ENCODE peak calls at places on chromosome 15, in eight cellular contexts. One of them, this sample, is unnamed.

GRCh38 chr15:63041982-63042878 is at the start of gene TPM1:
- DNase-seq in neural progenitor cell: peak; percentile 95
- DNase-seq in upper lobe of left lung: peak; percentile 50
- DNase-seq in upper lobe of right lung: peak; percentile 85
- DNase-seq in lung: peak; percentile 74
- DNase-seq in transverse colon: peak; percentile 82
- DNase-seq in ovary: peak; percentile 87
- DNase-seq in IMR-90: peak; percentile 93
- DNase-seq in this sample: no peak

GRCh38 chr15:94023520-94023919 is 207.8 kb upstream of the MCTP2 start:
- DNase-seq in neural progenitor cell: no peak
- DNase-seq in upper lobe of left lung: no peak
- DNase-seq in upper lobe of right lung: no peak
- DNase-seq in lung: no peak
- DNase-seq in transverse colon: no peak
- DNase-seq in ovary: no peak
- DNase-seq in IMR-90: no peak
- DNase-seq in this sample: no peak

GRCh38 chr15:25727867-25728600 is 135.1 kb downstream of the ATP10A start:
- DNase-seq in neural progenitor cell: no peak
- DNase-seq in upper lobe of left lung: no peak
- DNase-seq in upper lobe of right lung: no peak
- DNase-seq in lung: no peak
- DNase-seq in transverse colon: no peak
- DNase-seq in ovary: no peak
- DNase-seq in IMR-90: no peak
- DNase-seq in this sample: no peak

GRCh38 chr15:48060396-48060795 is 60.4 kb upstream of the SLC24A5 start:
- DNase-seq in neural progenitor cell: no peak
- DNase-seq in upper lobe of left lung: no peak
- DNase-seq in upper lobe of right lung: no peak
- DNase-seq in lung: no peak
- DNase-seq in transverse colon: no peak
- DNase-seq in ovary: no peak
- DNase-seq in IMR-90: no peak
- DNase-seq in this sample: no peak

GRCh38 chr15:63186065-63186464 is 3.3 kb upstream of the RAB8B start:
- DNase-seq in neural progenitor cell: no peak
- DNase-seq in upper lobe of left lung: no peak
- DNase-seq in upper lobe of right lung: no peak
- DNase-seq in lung: no peak
- DNase-seq in transverse colon: no peak
- DNase-seq in ovary: no peak
- DNase-seq in IMR-90: peak; percentile 84
- DNase-seq in this sample: no peak

GRCh38 chr15:69941931-69942471 is 155.7 kb downstream of the TLE3 start:
- DNase-seq in neural progenitor cell: no peak
- DNase-seq in upper lobe of left lung: no peak
- DNase-seq in upper lobe of right lung: no peak
- DNase-seq in lung: no peak
- DNase-seq in transverse colon: no peak
- DNase-seq in ovary: no peak
- DNase-seq in IMR-90: no peak
- DNase-seq in this sample: no peak

GRCh38 chr15:94843060-94843459 is 611.7 kb downstream of the MCTP2 start:
- DNase-seq in neural progenitor cell: no peak
- DNase-seq in upper lobe of left lung: no peak
- DNase-seq in upper lobe of right lung: no peak
- DNase-seq in lung: no peak
- DNase-seq in transverse colon: no peak
- DNase-seq in ovary: no peak
- DNase-seq in IMR-90: no peak
- DNase-seq in this sample: no peak

GRCh38 chr15:82648257-82649103 is 1.3 kb upstream of the CPEB1 start:
- DNase-seq in neural progenitor cell: peak; percentile 65
- DNase-seq in upper lobe of left lung: no peak
- DNase-seq in upper lobe of right lung: no peak
- DNase-seq in lung: no peak
- DNase-seq in transverse colon: no peak
- DNase-seq in ovary: peak; percentile 32
- DNase-seq in IMR-90: no peak
- DNase-seq in this sample: no peak

GRCh38 chr15:31328425-31328998 is 1.9 kb downstream of the KLF13 start:
- DNase-seq in neural progenitor cell: no peak
- DNase-seq in upper lobe of left lung: no peak
- DNase-seq in upper lobe of right lung: no peak
- DNase-seq in lung: no peak
- DNase-seq in transverse colon: no peak
- DNase-seq in ovary: no peak
- DNase-seq in IMR-90: peak; percentile 49
- DNase-seq in this sample: peak; percentile 85

GRCh38 chr15:35078221-35078915 is 6.7 kb downstream of the NANOGP8 start:
- DNase-seq in neural progenitor cell: peak; percentile 70
- DNase-seq in upper lobe of left lung: peak; percentile 49
- DNase-seq in upper lobe of right lung: no peak
- DNase-seq in lung: no peak
- DNase-seq in transverse colon: peak; percentile 14
- DNase-seq in ovary: no peak
- DNase-seq in IMR-90: peak; percentile 72
- DNase-seq in this sample: peak; percentile 11

GRCh38 chr15:78904599-78905358 is 32.1 kb downstream of the MORF4L1 start:
- DNase-seq in neural progenitor cell: no peak
- DNase-seq in upper lobe of left lung: no peak
- DNase-seq in upper lobe of right lung: no peak
- DNase-seq in lung: no peak
- DNase-seq in transverse colon: no peak
- DNase-seq in ovary: no peak
- DNase-seq in IMR-90: no peak
- DNase-seq in this sample: no peak

GRCh38 chr15:62419206-62419605 is 254.1 kb upstream of the C2CD4B start:
- DNase-seq in neural progenitor cell: no peak
- DNase-seq in upper lobe of left lung: no peak
- DNase-seq in upper lobe of right lung: no peak
- DNase-seq in lung: no peak
- DNase-seq in transverse colon: no peak
- DNase-seq in ovary: no peak
- DNase-seq in IMR-90: no peak
- DNase-seq in this sample: no peak

GRCh38 chr15:35705885-35706590 is 160.1 kb upstream of the DPH6 start:
- DNase-seq in neural progenitor cell: no peak
- DNase-seq in upper lobe of left lung: no peak
- DNase-seq in upper lobe of right lung: no peak
- DNase-seq in lung: no peak
- DNase-seq in transverse colon: no peak
- DNase-seq in ovary: no peak
- DNase-seq in IMR-90: peak; percentile 40
- DNase-seq in this sample: no peak

GRCh38 chr15:40762919-40763800 is 708 bp upstream of the GCHFR start:
- DNase-seq in neural progenitor cell: peak; percentile 49
- DNase-seq in upper lobe of left lung: peak; percentile 68
- DNase-seq in upper lobe of right lung: peak; percentile 90
- DNase-seq in lung: peak; percentile 78
- DNase-seq in transverse colon: peak; percentile 85
- DNase-seq in ovary: peak; percentile 80
- DNase-seq in IMR-90: peak; percentile 11
- DNase-seq in this sample: no peak

GRCh38 chr15:57505949-57506391 is 85.7 kb upstream of the MYZAP start:
- DNase-seq in neural progenitor cell: no peak
- DNase-seq in upper lobe of left lung: peak; percentile 88
- DNase-seq in upper lobe of right lung: peak; percentile 77
- DNase-seq in lung: peak; percentile 82
- DNase-seq in transverse colon: peak; percentile 72
- DNase-seq in ovary: no peak
- DNase-seq in IMR-90: no peak
- DNase-seq in this sample: no peak

GRCh38 chr15:57505056-57505713 is 86.5 kb upstream of the MYZAP start:
- DNase-seq in neural progenitor cell: no peak
- DNase-seq in upper lobe of left lung: peak; percentile 46
- DNase-seq in upper lobe of right lung: no peak
- DNase-seq in lung: no peak
- DNase-seq in transverse colon: no peak
- DNase-seq in ovary: no peak
- DNase-seq in IMR-90: no peak
- DNase-seq in this sample: no peak

GRCh38 chr15:57504599-57504940 is 87.1 kb upstream of the MYZAP start:
- DNase-seq in neural progenitor cell: no peak
- DNase-seq in upper lobe of left lung: no peak
- DNase-seq in upper lobe of right lung: no peak
- DNase-seq in lung: no peak
- DNase-seq in transverse colon: no peak
- DNase-seq in ovary: no peak
- DNase-seq in IMR-90: no peak
- DNase-seq in this sample: no peak

GRCh38 chr15:57507111-57507510 is 84.6 kb upstream of the MYZAP start:
- DNase-seq in neural progenitor cell: no peak
- DNase-seq in upper lobe of left lung: no peak
- DNase-seq in upper lobe of right lung: no peak
- DNase-seq in lung: no peak
- DNase-seq in transverse colon: no peak
- DNase-seq in ovary: no peak
- DNase-seq in IMR-90: no peak
- DNase-seq in this sample: no peak

GRCh38 chr15:57506422-57506821 is 85.3 kb upstream of the MYZAP start:
- DNase-seq in neural progenitor cell: peak; percentile 50
- DNase-seq in upper lobe of left lung: no peak
- DNase-seq in upper lobe of right lung: no peak
- DNase-seq in lung: no peak
- DNase-seq in transverse colon: no peak
- DNase-seq in ovary: no peak
- DNase-seq in IMR-90: no peak
- DNase-seq in this sample: no peak
- TF ChIP-seq CTCF in neural progenitor cell: peak; percentile 46
- TF ChIP-seq CTCF in upper lobe of left lung: no peak
- TF ChIP-seq CTCF in upper lobe of right lung: no peak
- TF ChIP-seq CTCF in lung: no peak
- TF ChIP-seq CTCF in transverse colon: no peak
- TF ChIP-seq CTCF in ovary: no peak
- TF ChIP-seq CTCF in IMR-90: no peak
- TF ChIP-seq CTCF in this sample: no peak

GRCh38 chr15:52018244-52018643 is 775 bp upstream of the MAPK6 start:
- DNase-seq in neural progenitor cell: no peak
- DNase-seq in upper lobe of left lung: no peak
- DNase-seq in upper lobe of right lung: no peak
- DNase-seq in lung: no peak
- DNase-seq in transverse colon: no peak
- DNase-seq in ovary: no peak
- DNase-seq in IMR-90: peak; percentile 91
- DNase-seq in this sample: no peak
- H3K4me3 ChIP-seq in neural progenitor cell: peak overlapping the region; percentile 62
- H3K4me3 ChIP-seq in upper lobe of left lung: no peak overlapping the region
- H3K4me3 ChIP-seq in upper lobe of right lung: peak overlapping the region; percentile 53
- H3K4me3 ChIP-seq in lung: no peak overlapping the region
- H3K4me3 ChIP-seq in transverse colon: no peak overlapping the region
- H3K4me3 ChIP-seq in ovary: no peak overlapping the region
- H3K4me3 ChIP-seq in IMR-90: no peak overlapping the region
- H3K4me3 ChIP-seq in this sample: peak overlapping the region; percentile 71

GRCh38 chr15:66617137-66618090 is 51.6 kb upstream of the LCTL start:
- DNase-seq in neural progenitor cell: no peak
- DNase-seq in upper lobe of left lung: peak; percentile 74
- DNase-seq in upper lobe of right lung: peak; percentile 86
- DNase-seq in lung: peak; percentile 68
- DNase-seq in transverse colon: peak; percentile 66
- DNase-seq in ovary: peak; percentile 55
- DNase-seq in IMR-90: peak; percentile 80
- DNase-seq in this sample: no peak
- H3K4me1 ChIP-seq in neural progenitor cell: peaks cover 27% of the 10 kb centered on the region
- H3K4me1 ChIP-seq in upper lobe of left lung: peaks cover 43% of the 10 kb centered on the region
- H3K4me1 ChIP-seq in upper lobe of right lung: peaks cover 63% of the 10 kb centered on the region
- H3K4me1 ChIP-seq in lung: peaks cover 25% of the 10 kb centered on the region
- H3K4me1 ChIP-seq in transverse colon: peaks cover 26% of the 10 kb centered on the region
- H3K4me1 ChIP-seq in ovary: peaks cover 11% of the 10 kb centered on the region
- H3K4me1 ChIP-seq in IMR-90: peaks cover 15% of the 10 kb centered on the region
- H3K4me1 ChIP-seq in this sample: peaks cover 7% of the 10 kb centered on the region

GRCh38 chr15:92385096-92385495 is 8.6 kb upstream of the ST8SIA2 start:
- DNase-seq in neural progenitor cell: no peak
- DNase-seq in upper lobe of left lung: no peak
- DNase-seq in upper lobe of right lung: no peak
- DNase-seq in lung: no peak
- DNase-seq in transverse colon: no peak
- DNase-seq in ovary: no peak
- DNase-seq in IMR-90: peak; percentile 1
- DNase-seq in this sample: no peak

GRCh38 chr15:92384391-92384790 is 9.3 kb upstream of the ST8SIA2 start:
- DNase-seq in neural progenitor cell: peak; percentile 45
- DNase-seq in upper lobe of left lung: no peak
- DNase-seq in upper lobe of right lung: no peak
- DNase-seq in lung: no peak
- DNase-seq in transverse colon: no peak
- DNase-seq in ovary: no peak
- DNase-seq in IMR-90: no peak
- DNase-seq in this sample: no peak

GRCh38 chr15:92383528-92384326 is 10.0 kb upstream of the ST8SIA2 start:
- DNase-seq in neural progenitor cell: peak; percentile 72
- DNase-seq in upper lobe of left lung: no peak
- DNase-seq in upper lobe of right lung: no peak
- DNase-seq in lung: no peak
- DNase-seq in transverse colon: no peak
- DNase-seq in ovary: no peak
- DNase-seq in IMR-90: peak; percentile 3
- DNase-seq in this sample: no peak
- TF ChIP-seq CTCF in neural progenitor cell: peak; percentile 94
- TF ChIP-seq CTCF in upper lobe of left lung: peak; percentile 25
- TF ChIP-seq CTCF in upper lobe of right lung: peak; percentile 46
- TF ChIP-seq CTCF in lung: no peak
- TF ChIP-seq CTCF in transverse colon: no peak
- TF ChIP-seq CTCF in ovary: no peak
- TF ChIP-seq CTCF in IMR-90: peak; percentile 44
- TF ChIP-seq CTCF in this sample: peak; percentile 21

GRCh38 chr15:44296625-44297524 is 8.4 kb downstream of the GOLM2 start:
- DNase-seq in neural progenitor cell: no peak
- DNase-seq in upper lobe of left lung: no peak
- DNase-seq in upper lobe of right lung: no peak
- DNase-seq in lung: no peak
- DNase-seq in transverse colon: peak; percentile 43
- DNase-seq in ovary: no peak
- DNase-seq in IMR-90: peak; percentile 78
- DNase-seq in this sample: no peak
- H3K4me3 ChIP-seq in neural progenitor cell: no peak overlapping the region
- H3K4me3 ChIP-seq in upper lobe of left lung: no peak overlapping the region
- H3K4me3 ChIP-seq in upper lobe of right lung: no peak overlapping the region
- H3K4me3 ChIP-seq in lung: no peak overlapping the region
- H3K4me3 ChIP-seq in transverse colon: no peak overlapping the region
- H3K4me3 ChIP-seq in ovary: no peak overlapping the region
- H3K4me3 ChIP-seq in IMR-90: no peak overlapping the region
- H3K4me3 ChIP-seq in this sample: no peak overlapping the region

GRCh38 chr15:74795961-74796625 is 14.2 kb downstream of the CSK start:
- DNase-seq in neural progenitor cell: no peak
- DNase-seq in upper lobe of left lung: no peak
- DNase-seq in upper lobe of right lung: no peak
- DNase-seq in lung: no peak
- DNase-seq in transverse colon: no peak
- DNase-seq in ovary: no peak
- DNase-seq in IMR-90: no peak
- DNase-seq in this sample: no peak
- H3K4me1 ChIP-seq in neural progenitor cell: peaks cover 8% of the 10 kb centered on the region
- H3K4me1 ChIP-seq in upper lobe of left lung: peaks cover 30% of the 10 kb centered on the region
- H3K4me1 ChIP-seq in upper lobe of right lung: peaks cover 36% of the 10 kb centered on the region
- H3K4me1 ChIP-seq in lung: peaks cover 17% of the 10 kb centered on the region
- H3K4me1 ChIP-seq in transverse colon: peaks cover 15% of the 10 kb centered on the region
- H3K4me1 ChIP-seq in ovary: peaks cover 1% of the 10 kb centered on the region
- H3K4me1 ChIP-seq in IMR-90: peaks cover 2% of the 10 kb centered on the region
- H3K4me1 ChIP-seq in this sample: peaks cover 95% of the 10 kb centered on the region